ENCODE peak calls at places on chromosomes 4 and X, in four cellular contexts. One of them, this sample, is unnamed.

GRCh38 chr4:124277691-124278090 is 434.8 kb downstream of the ANKRD50 start:
- DNase-seq in WERI-Rb-1: no peak
- DNase-seq in nephron progenitor cell: no peak
- DNase-seq in neural crest cell: no peak
- DNase-seq in this sample: no peak

GRCh38 chr4:189121336-189121735 is 819.3 kb upstream of the FRG1 start:
- DNase-seq in WERI-Rb-1: no peak
- DNase-seq in nephron progenitor cell: no peak
- DNase-seq in neural crest cell: no peak
- DNase-seq in this sample: no peak

GRCh38 chr4:53586121-53586816 is 5.0 kb downstream of the LNX1 start:
- DNase-seq in WERI-Rb-1: no peak
- DNase-seq in nephron progenitor cell: no peak
- DNase-seq in neural crest cell: no peak
- DNase-seq in this sample: peak

GRCh38 chrX:25017667-25018247 is 2.0 kb upstream of the ARX start:
- DNase-seq in WERI-Rb-1: no peak
- DNase-seq in nephron progenitor cell: peak
- DNase-seq in neural crest cell: no peak
- DNase-seq in this sample: no peak

GRCh38 chr4:165502919-165503907 is 124.4 kb downstream of the CPE start:
- DNase-seq in WERI-Rb-1: no peak
- DNase-seq in nephron progenitor cell: no peak
- DNase-seq in neural crest cell: no peak
- DNase-seq in this sample: no peak

GRCh38 chrX:132463411-132463810 is 25.4 kb downstream of the MBNL3 start:
- DNase-seq in WERI-Rb-1: peak
- DNase-seq in nephron progenitor cell: peak
- DNase-seq in neural crest cell: no peak
- DNase-seq in this sample: no peak

GRCh38 chrX:30653415-30654131 is at the start of gene GK:
- DNase-seq in WERI-Rb-1: peak
- DNase-seq in nephron progenitor cell: no peak
- DNase-seq in neural crest cell: no peak
- DNase-seq in this sample: no peak

GRCh38 chrX:15864629-15865028 is 10.0 kb upstream of the AP1S2 start:
- DNase-seq in WERI-Rb-1: no peak
- DNase-seq in nephron progenitor cell: no peak
- DNase-seq in neural crest cell: no peak
- DNase-seq in this sample: no peak

GRCh38 chr4:150004481-150004880 is 73.8 kb upstream of the DCLK2 start:
- DNase-seq in WERI-Rb-1: no peak
- DNase-seq in nephron progenitor cell: no peak
- DNase-seq in neural crest cell: no peak
- DNase-seq in this sample: no peak

DNA sequence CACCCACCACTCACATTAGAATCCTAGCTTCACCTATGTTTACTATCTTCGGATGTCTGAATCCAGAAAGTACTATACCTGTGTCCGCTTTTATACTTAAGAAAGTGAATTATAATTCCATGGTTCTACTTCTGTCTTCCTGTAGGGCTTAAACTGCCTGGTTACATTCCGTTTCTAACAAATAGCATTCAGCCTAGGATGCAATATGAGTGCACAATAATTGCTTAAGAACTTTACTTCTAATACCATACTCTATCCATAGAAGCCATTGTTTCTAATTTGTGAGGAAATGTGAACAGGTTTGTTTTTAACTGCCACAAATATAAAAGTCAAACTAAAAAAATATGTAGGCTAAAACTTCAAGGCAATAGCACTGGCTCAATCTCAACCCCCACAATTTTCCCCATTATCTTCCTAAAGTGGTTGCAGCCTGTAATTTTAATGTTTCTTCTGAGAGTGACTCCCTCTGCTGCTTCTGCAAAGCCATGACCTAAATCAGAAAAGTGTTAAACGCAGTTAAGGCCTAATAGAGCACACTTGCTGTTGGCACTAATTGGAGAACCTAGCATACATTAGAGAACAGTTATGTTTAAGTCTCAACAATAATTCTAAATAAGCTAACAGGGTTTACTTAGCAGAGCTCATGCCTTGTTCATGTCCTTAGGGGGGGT is 4.2 kb downstream of the UNC5C start:
- DNase-seq in WERI-Rb-1: no peak
- DNase-seq in nephron progenitor cell: no peak
- DNase-seq in neural crest cell: no peak
- DNase-seq in this sample: no peak
- TF ChIP-seq CTCF in WERI-Rb-1: peak
- TF ChIP-seq CTCF in nephron progenitor cell: no peak
- TF ChIP-seq CTCF in neural crest cell: peak
- TF ChIP-seq CTCF in this sample: no peak

GRCh38 chr4:67714955-67715354 is 14.0 kb upstream of the UBA6 start:
- DNase-seq in WERI-Rb-1: no peak
- DNase-seq in nephron progenitor cell: no peak
- DNase-seq in neural crest cell: no peak
- DNase-seq in this sample: no peak
- TF ChIP-seq CTCF in WERI-Rb-1: peak
- TF ChIP-seq CTCF in nephron progenitor cell: no peak
- TF ChIP-seq CTCF in neural crest cell: no peak
- TF ChIP-seq CTCF in this sample: no peak

GRCh38 chr4:69025191-69025998 is 70.9 kb upstream of the UGT2B7 start:
- DNase-seq in WERI-Rb-1: peak
- DNase-seq in nephron progenitor cell: peak
- DNase-seq in neural crest cell: peak
- DNase-seq in this sample: no peak
- TF ChIP-seq CTCF in WERI-Rb-1: peak
- TF ChIP-seq CTCF in nephron progenitor cell: peak
- TF ChIP-seq CTCF in neural crest cell: peak
- TF ChIP-seq CTCF in this sample: no peak

GRCh38 chr4:17721496-17722360 is 59.7 kb downstream of the FAM184B start:
- DNase-seq in WERI-Rb-1: no peak
- DNase-seq in nephron progenitor cell: no peak
- DNase-seq in neural crest cell: no peak
- DNase-seq in this sample: peak
- TF ChIP-seq CTCF in WERI-Rb-1: no peak
- TF ChIP-seq CTCF in nephron progenitor cell: no peak
- TF ChIP-seq CTCF in neural crest cell: no peak
- TF ChIP-seq CTCF in this sample: no peak

DNA sequence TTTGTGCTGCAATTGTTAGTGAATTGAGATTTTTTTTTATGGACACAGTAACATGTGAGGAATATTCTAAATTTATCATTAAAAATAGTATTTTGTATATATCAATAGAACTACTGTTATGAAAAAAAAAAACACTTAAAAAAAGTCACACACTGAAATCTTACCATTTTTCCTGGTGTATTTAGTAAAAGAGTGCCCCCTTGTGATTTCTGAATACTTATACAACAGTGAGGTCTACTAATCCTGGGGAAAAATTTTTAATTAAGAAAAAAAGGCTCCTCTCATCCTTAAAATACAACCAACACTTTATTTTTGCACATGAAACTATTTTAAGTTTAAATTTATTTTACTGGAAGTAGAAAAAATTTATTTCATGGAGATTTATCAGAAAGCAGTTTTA is 56.4 kb upstream of the SPOCK3 start:
- DNase-seq in WERI-Rb-1: no peak
- DNase-seq in nephron progenitor cell: no peak
- DNase-seq in neural crest cell: no peak
- DNase-seq in this sample: no peak
- TF ChIP-seq CTCF in WERI-Rb-1: peak
- TF ChIP-seq CTCF in nephron progenitor cell: peak
- TF ChIP-seq CTCF in neural crest cell: peak
- TF ChIP-seq CTCF in this sample: no peak

GRCh38 chr4:182291597-182291996 is 48.4 kb downstream of the TENM3 start:
- DNase-seq in WERI-Rb-1: no peak
- DNase-seq in nephron progenitor cell: no peak
- DNase-seq in neural crest cell: no peak
- DNase-seq in this sample: no peak

GRCh38 chr4:182286936-182287335 is 43.7 kb downstream of the TENM3 start:
- DNase-seq in WERI-Rb-1: no peak
- DNase-seq in nephron progenitor cell: no peak
- DNase-seq in neural crest cell: no peak
- DNase-seq in this sample: no peak

GRCh38 chr4:182288534-182288933 is 45.3 kb downstream of the TENM3 start:
- DNase-seq in WERI-Rb-1: no peak
- DNase-seq in nephron progenitor cell: no peak
- DNase-seq in neural crest cell: no peak
- DNase-seq in this sample: no peak

GRCh38 chr4:182292657-182293056 is 49.5 kb downstream of the TENM3 start:
- DNase-seq in WERI-Rb-1: no peak
- DNase-seq in nephron progenitor cell: no peak
- DNase-seq in neural crest cell: no peak
- DNase-seq in this sample: no peak

GRCh38 chr4:182289809-182290208 is 46.6 kb downstream of the TENM3 start:
- DNase-seq in WERI-Rb-1: no peak
- DNase-seq in nephron progenitor cell: no peak
- DNase-seq in neural crest cell: no peak
- DNase-seq in this sample: no peak
- TF ChIP-seq CTCF in WERI-Rb-1: no peak
- TF ChIP-seq CTCF in nephron progenitor cell: no peak
- TF ChIP-seq CTCF in neural crest cell: no peak
- TF ChIP-seq CTCF in this sample: no peak

GRCh38 chr4:31538877-31539276 is 818.7 kb downstream of the PCDH7 start:
- DNase-seq in WERI-Rb-1: no peak
- DNase-seq in nephron progenitor cell: no peak
- DNase-seq in neural crest cell: no peak
- DNase-seq in this sample: no peak
- TF ChIP-seq CTCF in WERI-Rb-1: peak
- TF ChIP-seq CTCF in nephron progenitor cell: no peak
- TF ChIP-seq CTCF in neural crest cell: no peak
- TF ChIP-seq CTCF in this sample: no peak